ENCODE peak calls at places on chromosomes 13 and 19, in nine cellular contexts. T is GM23248, U is hepatocyte, J is neural progenitor cell, R is HCT116, V is GM23338, E is OCI-LY7, Z is SK-N-SH, L is MM.1S. P is an unnamed sample. For H3K4me1, the result is how much of the 10 kb centered on the place peaks cover.

GRCh38 chr19:8094336-8094735 is 41.8 kb downstream of the CCL25 start:
- DNase-seq in Z (no peak), V (no peak), T (no peak), J (no peak), L (no peak), E (no peak), U (no peak), R (no peak), P (no peak)

GRCh38 chr19:1247747-1248453 is 483 bp upstream of the MIDN start:
- DNase-seq in R (no peak), U (peak), V (peak), L (no peak), J (peak), Z (peak), T (peak), E (no peak), P (peak)

GRCh38 chr19:31675187-31675913 is 326.1 kb upstream of the TSHZ3 start:
- DNase-seq in J (no peak), R (no peak), T (peak), L (peak), Z (no peak), E (no peak), U (no peak), V (no peak), P (peak)

GRCh38 chr13:83880275-83881027 is 1.8 kb downstream of the SLITRK1 start:
- DNase-seq in J (peak), E (no peak), L (no peak), V (peak), T (no peak), R (no peak), U (no peak), Z (no peak), P (no peak)

GRCh38 chr19:40691421-40692211 is 1.2 kb upstream of the NUMBL start:
- DNase-seq in V (peak), E (peak), L (no peak), Z (peak), J (peak), R (no peak), U (no peak), T (peak), P (no peak)

GRCh38 chr13:22757530-22758120 is 423.2 kb upstream of the SGCG start:
- DNase-seq in E (no peak), J (peak), Z (peak), T (peak), U (peak), V (peak), L (no peak), R (no peak), P (peak)

GRCh38 chr19:14818588-14818987 is 16.4 kb downstream of the OR7A5 start:
- DNase-seq in J (no peak), E (no peak), L (no peak), V (no peak), R (no peak), U (no peak), Z (no peak), T (no peak), P (no peak)

GRCh38 chr13:60590775-60591174 is 193.8 kb downstream of the TDRD3 start:
- DNase-seq in L (no peak), J (no peak), Z (no peak), T (peak), U (no peak), R (no peak), E (no peak), V (no peak), P (no peak)

GRCh38 chr19:21707065-21707464 is 60.3 kb downstream of the ZNF100 start:
- DNase-seq in V (no peak), J (no peak), U (no peak), T (no peak), L (no peak), E (no peak), Z (no peak), R (no peak), P (no peak)

GRCh38 chr19:16886305-16886880 is 2.4 kb upstream of the F2RL3 start:
- DNase-seq in U (peak), J (no peak), R (no peak), T (peak), Z (no peak), L (no peak), V (no peak), E (no peak), P (peak)

GRCh38 chr13:109844396-109844795 is 58.0 kb upstream of the IRS2 start:
- DNase-seq in Z (no peak), R (no peak), J (no peak), T (peak), L (no peak), U (no peak), V (peak), E (no peak), P (peak)

GRCh38 chr13:40440990-40441820 is 225.2 kb downstream of the FOXO1 start:
- DNase-seq in J (no peak), T (peak), Z (peak), L (no peak), R (no peak), E (no peak), U (no peak), V (no peak), P (no peak)

GRCh38 chr19:439167-439900 is 21.5 kb downstream of the SHC2 start:
- DNase-seq in V (no peak), E (no peak), R (no peak), T (no peak), Z (no peak), L (no peak), U (no peak), J (no peak), P (no peak)

GRCh38 chr19:22545751-22546150 is 88.4 kb upstream of the ZNF492 start:
- DNase-seq in L (peak), Z (peak), R (peak), U (no peak), V (peak), T (peak), J (peak), E (peak), P (peak)

GRCh38 chr19:41889896-41890295 is 6.9 kb downstream of the ARHGEF1 start:
- DNase-seq in J (no peak), V (no peak), E (no peak), Z (no peak), U (no peak), T (no peak), L (no peak), R (no peak), P (no peak)

GRCh38 chr13:79581870-79582315 is 100.9 kb downstream of the NDFIP2 start:
- DNase-seq in L (no peak), J (peak), E (no peak), U (no peak), Z (no peak), R (peak), V (no peak), T (peak), P (no peak)

GRCh38 chr13:90950134-90950533 is 397.4 kb upstream of the MIR17HG start:
- DNase-seq in E (no peak), R (no peak), J (no peak), T (no peak), L (no peak), Z (no peak), U (peak), V (no peak), P (peak)
- H3K4me1 ChIP-seq in E (under half), R (under half), J (under half), T (under half), L (under half), Z (under half), U (under half), V (under half), P (half or more)

GRCh38 chr19:50513746-50514345 is at the start of gene ASPDH:
- DNase-seq in Z (peak), V (no peak), U (peak), T (no peak), J (peak), E (no peak), L (no peak), R (no peak), P (no peak)

GRCh38 chr19:50511069-50511822 is at the start of gene JOSD2:
- DNase-seq in V (peak), Z (peak), L (peak), E (peak), J (peak), R (peak), U (peak), T (peak), P (peak)

GRCh38 chr19:50512112-50512998 is 1.4 kb downstream of the ASPDH start:
- DNase-seq in J (no peak), V (no peak), E (no peak), R (no peak), Z (no peak), L (no peak), U (peak), T (no peak), P (no peak)

GRCh38 chr19:50514346-50515167 is 844 bp upstream of the ASPDH start:
- DNase-seq in E (no peak), J (peak), T (no peak), L (no peak), R (no peak), U (no peak), Z (peak), V (no peak), P (no peak)

GRCh38 chr19:50512999-50513745 is 541 bp downstream of the ASPDH start:
- DNase-seq in L (no peak), U (no peak), T (no peak), J (no peak), R (no peak), Z (no peak), E (no peak), V (no peak), P (no peak)
- H3K27ac ChIP-seq in L (no peak), U (no peak), T (no peak), J (no peak), R (no peak), Z (no peak), E (no peak), V (no peak), P (no peak)

GRCh38 chr13:25136872-25137623 is 35.0 kb downstream of the AMER2 start:
- DNase-seq in E (no peak), R (no peak), Z (no peak), V (peak), U (no peak), T (no peak), L (no peak), J (peak), P (no peak)

GRCh38 chr13:25135896-25136295 is 36.2 kb downstream of the AMER2 start:
- DNase-seq in U (no peak), J (no peak), T (no peak), L (no peak), E (no peak), Z (no peak), R (no peak), V (no peak), P (no peak)

GRCh38 chr13:25132984-25133383 is 37.0 kb downstream of the PABPC3 start:
- DNase-seq in U (no peak), V (no peak), E (no peak), Z (no peak), J (no peak), T (no peak), R (no peak), L (no peak), P (no peak)

GRCh38 chr13:25130944-25131343 is 35.0 kb downstream of the PABPC3 start:
- DNase-seq in U (no peak), Z (no peak), L (no peak), E (no peak), T (no peak), R (no peak), V (no peak), J (no peak), P (no peak)

GRCh38 chr13:25132021-25132420 is 36.1 kb downstream of the PABPC3 start:
- DNase-seq in J (no peak), L (no peak), V (peak), Z (no peak), E (no peak), R (no peak), U (no peak), T (no peak), P (no peak)
- TF ChIP-seq EZH2phosphoT487 in J (no peak), L (no peak), V (no peak), Z (no peak), E (no peak), R (no peak), U (no peak), T (no peak), P (no peak)

DNA sequence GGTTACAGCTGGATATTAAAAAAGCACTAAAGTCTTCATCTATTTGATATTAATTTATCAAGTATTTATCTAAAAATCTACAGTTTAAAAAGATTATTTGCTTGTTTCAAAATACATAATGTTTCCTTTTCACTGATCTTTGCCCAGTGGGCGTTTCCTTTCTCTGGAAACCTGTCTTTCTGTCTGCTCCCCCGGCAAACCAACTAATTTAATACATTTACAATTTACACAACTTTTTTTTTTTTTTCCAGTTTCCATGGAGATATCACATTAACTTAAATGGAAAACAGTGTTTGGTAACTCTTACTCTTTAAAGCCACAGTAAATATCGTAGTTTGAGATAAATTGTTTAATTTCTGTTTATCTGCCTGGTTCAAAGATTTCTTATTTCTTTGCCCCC is 5.3 kb downstream of the GPC6 start:
- DNase-seq in R (no peak), Z (no peak), E (no peak), T (no peak), V (no peak), U (peak), L (no peak), J (no peak), P (no peak)
- H3K4me1 ChIP-seq in R (under half), Z (under half), E (under half), T (under half), V (half or more), U (under half), L (under half), J (under half), P (under half)

GRCh38 chr19:13040916-13041292 is 45.6 kb downstream of the NFIX start:
- DNase-seq in U (no peak), R (no peak), T (peak), J (no peak), Z (no peak), E (no peak), L (no peak), V (no peak), P (no peak)
- H3K27ac ChIP-seq in U (no peak), R (no peak), T (peak), J (no peak), Z (no peak), E (no peak), L (no peak), V (no peak), P (no peak)

GRCh38 chr13:37448072-37448471 is 150.5 kb downstream of the POSTN start:
- DNase-seq in E (no peak), T (no peak), Z (no peak), U (peak), J (no peak), V (no peak), L (no peak), R (no peak), P (no peak)

GRCh38 chr13:37457594-37457993 is 141.0 kb downstream of the POSTN start:
- DNase-seq in Z (no peak), J (no peak), T (peak), L (no peak), V (no peak), E (no peak), R (no peak), U (no peak), P (peak)

DNA sequence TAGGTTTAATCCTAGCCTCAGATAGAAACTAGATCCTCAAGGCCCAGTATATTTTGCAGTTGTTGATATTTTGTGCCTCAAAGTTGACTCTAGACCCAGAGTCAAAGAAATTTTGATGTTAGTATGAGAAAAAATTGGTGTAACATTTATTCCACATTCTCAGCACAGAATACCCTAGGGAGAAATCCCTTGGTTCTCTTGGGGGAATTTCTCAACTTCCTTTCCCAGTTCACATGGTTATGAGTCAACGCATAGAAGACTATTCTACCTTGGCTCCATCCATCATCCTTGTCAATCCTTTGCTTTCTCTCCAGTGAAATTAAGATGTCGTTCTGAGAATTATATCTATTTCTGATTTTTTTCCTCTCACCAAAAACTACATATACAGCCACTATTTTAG is 145.3 kb downstream of the POSTN start:
- DNase-seq in U (no peak), V (no peak), J (no peak), T (peak), L (no peak), Z (no peak), R (no peak), E (no peak), P (no peak)
- TF ChIP-seq EZH2phosphoT487 in U (no peak), V (no peak), J (no peak), T (no peak), L (no peak), Z (no peak), R (no peak), E (no peak), P (no peak)

GRCh38 chr13:98542568-98543379 is 34.1 kb downstream of the STK24 start:
- DNase-seq in T (peak), E (no peak), V (no peak), J (no peak), L (no peak), Z (no peak), R (no peak), U (no peak), P (no peak)

GRCh38 chr13:98539655-98540054 is 37.3 kb downstream of the STK24 start:
- DNase-seq in V (no peak), U (no peak), R (no peak), T (peak), E (no peak), J (no peak), L (no peak), Z (no peak), P (no peak)

GRCh38 chr13:98541701-98542203 is 35.2 kb downstream of the STK24 start:
- DNase-seq in E (no peak), T (peak), U (no peak), Z (peak), V (no peak), L (no peak), J (no peak), R (no peak), P (no peak)

GRCh38 chr13:98540476-98540875 is 36.4 kb downstream of the STK24 start:
- DNase-seq in T (peak), E (no peak), J (no peak), Z (no peak), R (no peak), U (no peak), L (no peak), V (no peak), P (no peak)

GRCh38 chr13:98541211-98541610 is 35.7 kb downstream of the STK24 start:
- DNase-seq in U (no peak), Z (peak), R (no peak), L (no peak), V (no peak), E (no peak), T (peak), J (no peak), P (no peak)
- H3K4me1 ChIP-seq in U (under half), Z (under half), R (under half), L (under half), V (half or more), E (under half), T (under half), J (under half), P (under half)

DNA sequence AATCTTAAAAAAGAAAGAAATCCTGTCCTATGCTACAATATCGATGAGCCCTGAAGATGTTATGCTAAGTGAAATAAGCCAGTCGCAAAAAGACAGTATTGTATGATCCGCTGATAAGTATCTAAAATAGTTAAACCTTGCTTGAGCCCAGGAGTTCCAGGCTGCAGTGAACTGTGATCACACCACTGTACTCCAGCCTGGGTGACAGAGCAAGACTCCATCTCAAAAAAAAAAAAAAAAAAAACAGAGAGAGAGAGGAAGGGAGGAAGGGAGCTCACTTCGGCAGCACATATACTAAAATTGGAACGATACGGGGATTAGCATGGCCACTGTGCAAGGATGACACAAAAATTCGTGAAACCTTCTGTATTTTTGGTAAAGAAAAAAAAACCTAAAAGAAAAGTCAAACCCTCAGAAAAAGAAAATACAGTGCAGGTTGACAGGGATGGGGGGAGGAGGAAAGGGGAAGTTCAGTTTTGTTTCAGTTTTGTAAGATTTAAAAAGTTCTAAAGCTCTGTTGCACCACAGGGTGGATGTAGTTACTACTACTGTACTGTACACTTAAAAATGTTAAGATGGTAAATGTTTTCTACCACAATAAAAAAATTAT is 8.4 kb downstream of the CLASRP start:
- DNase-seq in J (no peak), T (no peak), Z (no peak), L (peak), V (no peak), R (no peak), U (no peak), E (peak), P (no peak)
- H3K27ac ChIP-seq in J (no peak), T (no peak), Z (no peak), L (peak), V (peak), R (no peak), U (peak), E (peak), P (no peak)

DNA sequence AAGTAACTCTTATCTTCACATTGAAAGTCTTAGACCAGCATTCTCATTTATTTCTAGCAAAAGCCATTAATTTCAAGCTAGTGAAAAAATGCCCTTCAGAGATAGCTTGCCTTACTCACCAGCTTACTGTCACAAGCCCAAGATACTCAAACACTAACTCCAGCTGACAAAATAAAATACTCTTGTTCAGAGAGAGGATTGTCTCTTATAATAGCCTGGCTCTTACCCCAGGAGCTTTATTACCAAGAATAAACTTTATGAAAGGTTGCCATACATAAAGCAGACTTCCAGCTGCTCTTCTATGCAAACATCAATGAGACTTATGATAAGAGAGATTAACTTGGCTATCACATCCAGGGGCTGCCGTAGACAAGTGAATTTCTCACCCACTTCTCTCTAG is 53.6 kb downstream of the XPO4 start:
- DNase-seq in T (no peak), V (no peak), R (no peak), Z (no peak), L (no peak), J (no peak), E (no peak), U (no peak), P (no peak)
- TF ChIP-seq EZH2phosphoT487 in T (no peak), V (no peak), R (no peak), Z (no peak), L (no peak), J (no peak), E (no peak), U (no peak), P (no peak)